ENCODE peak calls at places on chromosome 17, in seven cellular contexts. X is H1, D is HCT116, P is K562, G is SK-N-SH, W is GM12878, M is HepG2. J is an unnamed sample.

GRCh38 chr17:80481284-80482057 is 5.1 kb upstream of the NPTX1 start:
- DNase-seq in X (no peak), D (no peak), P (peak; percentile 51), G (no peak), W (no peak), M (no peak), J (no peak)

GRCh38 chr17:19327039-19327776 is 35.3 kb downstream of the B9D1 start:
- DNase-seq in X (no peak), D (peak; percentile 58), P (no peak), G (no peak), W (no peak), M (no peak), J (no peak)

GRCh38 chr17:40099627-40100418 is 566 bp downstream of the NR1D1 start:
- DNase-seq in X (no peak), D (no peak), P (no peak), G (no peak), W (no peak), M (no peak), J (no peak)

GRCh38 chr17:9079461-9080103 is 58.3 kb downstream of the NTN1 start:
- DNase-seq in X (no peak), D (no peak), P (no peak), G (no peak), W (no peak), M (no peak), J (no peak)

GRCh38 chr17:320139-320538 is 32.5 kb downstream of the RPH3AL start:
- DNase-seq in X (no peak), D (no peak), P (no peak), G (no peak), W (no peak), M (no peak), J (no peak)

GRCh38 chr17:80769516-80769915 is 222.1 kb upstream of the CHMP6 start:
- DNase-seq in X (no peak), D (no peak), P (no peak), G (no peak), W (no peak), M (no peak), J (no peak)

GRCh38 chr17:4881761-4882555 is 17.4 kb upstream of the C17orf107 start:
- DNase-seq in X (peak; percentile 89), D (no peak), P (peak; percentile 54), G (peak; percentile 76), W (no peak), M (peak; percentile 41), J (peak; percentile 25)

GRCh38 chr17:43924558-43924957 is 17.2 kb upstream of the MPP2 start:
- DNase-seq in X (no peak), D (no peak), P (no peak), G (no peak), W (no peak), M (no peak), J (no peak)

GRCh38 chr17:27539152-27539551 is 82.9 kb downstream of the KSR1 start:
- DNase-seq in X (no peak), D (no peak), P (no peak), G (no peak), W (no peak), M (no peak), J (no peak)

GRCh38 chr17:74956093-74956492 is 16.5 kb downstream of the HID1 start:
- DNase-seq in X (no peak), D (no peak), P (no peak), G (no peak), W (no peak), M (no peak), J (no peak)

GRCh38 chr17:39598635-39599005 is 9.1 kb downstream of the NEUROD2 start:
- DNase-seq in X (peak; percentile 47), D (no peak), P (no peak), G (peak; percentile 59), W (no peak), M (no peak), J (no peak)

GRCh38 chr17:29909604-29910003 is 20.4 kb downstream of the SSH2 start:
- DNase-seq in X (no peak), D (no peak), P (no peak), G (no peak), W (no peak), M (no peak), J (no peak)

GRCh38 chr17:19718613-19719364 is 2.4 kb upstream of the SLC47A2 start:
- DNase-seq in X (peak; percentile 78), D (no peak), P (peak; percentile 28), G (peak; percentile 29), W (no peak), M (peak; percentile 38), J (no peak)

GRCh38 chr17:45936610-45937009 is 42.3 kb downstream of the MAPT start:
- DNase-seq in X (no peak), D (no peak), P (no peak), G (peak; percentile 47), W (no peak), M (no peak), J (no peak)

GRCh38 chr17:81490599-81490992 is 22.0 kb downstream of the ACTG1 start:
- DNase-seq in X (no peak), D (no peak), P (no peak), G (no peak), W (no peak), M (no peak), J (no peak)

GRCh38 chr17:17774009-17774881 is 62.5 kb downstream of the SREBF1 start:
- DNase-seq in X (no peak), D (no peak), P (no peak), G (no peak), W (no peak), M (no peak), J (no peak)
- TF ChIP-seq YY1 in X (no peak), D (no peak), P (no peak), G (no peak), W (no peak), M (no peak), J (no peak)

GRCh38 chr17:7561589-7562207 is at the start of gene SENP3:
- DNase-seq in X (peak; percentile 95), D (peak; percentile 73), P (peak; percentile 95), G (peak; percentile 99), W (no peak), M (peak; percentile 77), J (peak; percentile 71)

GRCh38 chr17:7558544-7559306 is at the start of gene TNFSF13:
- DNase-seq in X (no peak), D (no peak), P (no peak), G (peak; percentile 49), W (no peak), M (no peak), J (no peak)

GRCh38 chr17:7561028-7561575 is 617 bp upstream of the SENP3 start:
- DNase-seq in X (peak; percentile 92), D (peak; percentile 71), P (peak; percentile 87), G (peak; percentile 93), W (no peak), M (peak; percentile 77), J (no peak)

GRCh38 chr17:7559307-7560171 is 989 bp downstream of the TNFSF13 start:
- DNase-seq in X (no peak), D (no peak), P (no peak), G (no peak), W (no peak), M (no peak), J (no peak)

DNA sequence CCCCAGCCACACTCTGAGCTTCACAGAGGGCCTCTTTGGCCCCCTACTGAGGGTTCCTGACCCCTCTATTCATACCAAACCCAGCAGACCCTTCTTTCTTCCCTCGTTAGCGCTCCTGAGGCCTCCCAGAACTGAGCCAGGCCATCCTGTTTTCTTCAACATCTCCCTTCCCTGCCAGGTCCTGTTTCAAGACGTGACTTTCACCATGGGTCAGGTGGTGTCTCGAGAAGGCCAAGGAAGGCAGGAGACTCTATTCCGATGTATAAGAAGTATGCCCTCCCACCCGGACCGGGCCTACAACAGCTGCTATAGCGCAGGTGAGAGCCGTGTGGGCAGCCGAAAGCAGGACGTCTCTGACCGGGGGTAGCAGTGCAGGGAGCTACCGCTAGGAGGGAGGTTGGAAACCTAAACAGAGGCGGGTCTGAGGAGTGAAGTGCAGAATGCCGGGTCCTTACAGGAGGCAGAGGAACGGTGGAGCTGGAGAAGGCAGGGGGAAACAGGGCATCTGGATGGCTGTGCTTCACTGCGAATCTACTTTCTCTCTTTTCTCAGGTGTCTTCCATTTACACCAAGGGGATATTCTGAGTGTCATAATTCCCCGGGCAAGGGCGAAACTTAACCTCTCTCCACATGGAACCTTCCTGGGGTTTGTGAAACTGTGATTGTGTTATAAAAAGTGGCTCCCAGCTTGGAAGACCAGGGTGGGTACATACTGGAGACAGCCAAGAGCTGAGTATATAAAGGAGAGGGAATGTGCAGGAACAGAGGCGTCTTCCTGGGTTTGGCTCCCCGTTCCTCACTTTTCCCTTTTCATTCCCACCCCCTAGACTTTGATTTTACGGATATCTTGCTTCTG is 1.3 kb upstream of the SENP3 start:
- DNase-seq in X (peak; percentile 90), D (no peak), P (peak; percentile 63), G (peak; percentile 67), W (no peak), M (peak; percentile 64), J (no peak)
- H3K4me1 ChIP-seq in X (peaks cover 11% of the 10 kb centered on the region), D (peaks cover 27% of the 10 kb centered on the region), P (peaks cover 10% of the 10 kb centered on the region), G (peaks cover 17% of the 10 kb centered on the region), W (peaks cover 37% of the 10 kb centered on the region), M (peaks cover 67% of the 10 kb centered on the region), J (peaks cover 26% of the 10 kb centered on the region)

DNA sequence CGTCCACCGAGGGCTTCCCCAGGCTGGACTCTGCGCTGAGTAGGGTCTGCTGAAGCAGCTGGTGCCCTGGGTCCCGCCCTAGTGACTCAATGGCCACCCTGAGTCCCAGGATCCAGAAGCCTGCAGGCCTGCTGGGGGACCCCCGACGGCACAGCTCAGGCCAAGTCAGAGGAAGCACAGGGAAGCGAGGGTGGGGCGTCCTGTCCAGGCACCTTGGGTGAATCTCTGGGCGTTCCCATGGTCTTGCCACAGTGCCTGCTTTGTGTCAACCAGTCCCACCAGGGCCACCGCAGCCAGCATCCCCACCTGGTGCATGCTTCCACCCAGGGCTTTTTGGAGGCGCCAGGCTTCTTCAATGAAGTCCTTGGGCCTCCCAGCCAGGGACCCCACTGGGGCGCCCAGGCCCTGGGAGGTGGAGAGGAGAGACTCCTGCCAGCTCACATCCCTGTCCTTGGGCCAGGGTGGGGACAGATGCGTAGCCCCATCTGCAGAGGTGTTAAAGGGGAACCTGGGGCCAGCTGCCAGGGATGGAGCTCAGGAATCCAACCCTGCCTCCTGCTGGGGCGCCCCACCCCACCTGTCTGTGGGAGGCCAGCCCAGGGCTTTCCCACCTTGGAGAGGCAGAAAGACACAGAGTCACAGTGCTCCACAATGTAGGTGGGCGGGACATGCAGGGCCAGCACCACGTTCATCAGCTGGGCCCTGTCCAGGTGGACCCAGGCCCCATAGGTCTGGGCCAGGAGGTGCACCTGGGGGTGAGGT is 17.8 kb downstream of the TMEM235 start:
- DNase-seq in X (no peak), D (no peak), P (no peak), G (no peak), W (no peak), M (no peak), J (no peak)
- TF ChIP-seq YY1 in X (no peak), D (no peak), P (no peak), G (no peak), W (no peak), M (no peak), J (no peak)

GRCh38 chr17:83082899-83083367 is 3.5 kb downstream of the METRNL start:
- DNase-seq in X (no peak), D (no peak), P (no peak), G (no peak), W (no peak), M (no peak), J (no peak)

GRCh38 chr17:83080641-83081560 is 1.5 kb downstream of the METRNL start:
- DNase-seq in X (no peak), D (no peak), P (peak; percentile 53), G (peak; percentile 77), W (no peak), M (no peak), J (no peak)

GRCh38 chr17:83081561-83082201 is 2.3 kb downstream of the METRNL start:
- DNase-seq in X (no peak), D (no peak), P (no peak), G (no peak), W (no peak), M (no peak), J (no peak)

GRCh38 chr17:83083368-83084201 is 4.2 kb downstream of the METRNL start:
- DNase-seq in X (no peak), D (no peak), P (no peak), G (peak; percentile 93), W (no peak), M (no peak), J (peak; percentile 30)

GRCh38 chr17:83082435-83082834 is 3.0 kb downstream of the METRNL start:
- DNase-seq in X (no peak), D (no peak), P (no peak), G (no peak), W (no peak), M (no peak), J (no peak)
- H3K4me1 ChIP-seq in X (peaks cover 11% of the 10 kb centered on the region), D (peaks cover 29% of the 10 kb centered on the region), P (peaks cover 18% of the 10 kb centered on the region), G (peaks cover 31% of the 10 kb centered on the region), W (peaks cover 3% of the 10 kb centered on the region), M (peaks cover 25% of the 10 kb centered on the region), J (peaks cover 22% of the 10 kb centered on the region)